ENCODE peak calls at places on chromosomes 12 and 14, in nine cellular contexts. K is astrocyte of the cerebellum, D is sigmoid colon, N is epithelial cell of esophagus, J is kidney epithelial cell, H is AG04450, Z is cardiac muscle cell, C is A549, P is cardiac fibroblast. S is an unnamed sample.

GRCh38 chr12:82817368-82817767 is 130.7 kb downstream of the TMTC2 start:
- DNase-seq in K (no peak), D (no peak), N (peak), J (no peak), H (no peak), Z (no peak), C (no peak), P (no peak), S (no peak)

GRCh38 chr14:50560929-50561280 is 960 bp downstream of the ATL1 start:
- DNase-seq in K (peak), D (peak), N (peak), J (no peak), H (peak), Z (peak), C (peak), P (peak), S (peak)

GRCh38 chr14:58663494-58664111 is 25.8 kb downstream of the DACT1 start:
- DNase-seq in K (peak), D (no peak), N (peak), J (peak), H (peak), Z (peak), C (no peak), P (peak), S (no peak)

GRCh38 chr12:94813314-94813713 is 163.0 kb upstream of the TMCC3 start:
- DNase-seq in K (no peak), D (no peak), N (no peak), J (no peak), H (no peak), Z (no peak), C (peak), P (no peak), S (no peak)

GRCh38 chr14:20412422-20412821 is 879 bp downstream of the TEP1 start:
- DNase-seq in K (no peak), D (no peak), N (no peak), J (no peak), H (no peak), Z (peak), C (no peak), P (peak), S (no peak)

GRCh38 chr12:44334347-44334746 is 498.5 kb downstream of the TMEM117 start:
- DNase-seq in K (no peak), D (no peak), N (peak), J (no peak), H (no peak), Z (no peak), C (no peak), P (no peak), S (no peak)

GRCh38 chr14:96304956-96305355 is 48.9 kb downstream of the BDKRB1 start:
- DNase-seq in K (no peak), D (no peak), N (peak), J (no peak), H (no peak), Z (no peak), C (peak), P (no peak), S (no peak)

GRCh38 chr12:15763336-15763735 is 25.9 kb downstream of the EPS8 start:
- DNase-seq in K (no peak), D (no peak), N (no peak), J (no peak), H (no peak), Z (no peak), C (no peak), P (no peak), S (no peak)

GRCh38 chr12:51517800-51518199 is 73.2 kb upstream of the SCN8A start:
- DNase-seq in K (no peak), D (no peak), N (no peak), J (no peak), H (no peak), Z (peak), C (no peak), P (no peak), S (no peak)

GRCh38 chr12:42810006-42810405 is 220.5 kb upstream of the PRICKLE1 start:
- DNase-seq in K (peak), D (no peak), N (no peak), J (no peak), H (no peak), Z (no peak), C (no peak), P (no peak), S (no peak)

GRCh38 chr12:68279227-68280054 is 26.0 kb upstream of the IL22 start:
- DNase-seq in K (no peak), D (no peak), N (no peak), J (no peak), H (no peak), Z (peak), C (no peak), P (peak), S (no peak)

GRCh38 chr12:31715283-31715825 is 13.5 kb downstream of the AMN1 start:
- DNase-seq in K (no peak), D (no peak), N (peak), J (no peak), H (no peak), Z (peak), C (peak), P (peak), S (no peak)
- H3K4me3 ChIP-seq in K (no peak), D (no peak), N (no peak), J (no peak), H (no peak), Z (no peak), C (no peak), P (no peak), S (no peak)

GRCh38 chr12:121453022-121453360 is 53.1 kb downstream of the RNF34 start:
- DNase-seq in K (no peak), D (no peak), N (no peak), J (no peak), H (no peak), Z (no peak), C (no peak), P (no peak), S (no peak)
- H3K4me3 ChIP-seq in K (no peak), D (no peak), N (no peak), J (no peak), H (no peak), Z (no peak), C (no peak), P (no peak), S (no peak)

GRCh38 chr12:14194572-14194971 is 170.9 kb upstream of the ATF7IP start:
- DNase-seq in K (no peak), D (no peak), N (no peak), J (no peak), H (no peak), Z (no peak), C (no peak), P (no peak), S (no peak)

GRCh38 chr12:14201291-14201690 is 164.2 kb upstream of the ATF7IP start:
- DNase-seq in K (no peak), D (no peak), N (no peak), J (no peak), H (no peak), Z (no peak), C (no peak), P (no peak), S (no peak)

GRCh38 chr12:14200598-14200997 is 164.9 kb upstream of the ATF7IP start:
- DNase-seq in K (no peak), D (no peak), N (no peak), J (no peak), H (no peak), Z (no peak), C (no peak), P (no peak), S (no peak)

DNA sequence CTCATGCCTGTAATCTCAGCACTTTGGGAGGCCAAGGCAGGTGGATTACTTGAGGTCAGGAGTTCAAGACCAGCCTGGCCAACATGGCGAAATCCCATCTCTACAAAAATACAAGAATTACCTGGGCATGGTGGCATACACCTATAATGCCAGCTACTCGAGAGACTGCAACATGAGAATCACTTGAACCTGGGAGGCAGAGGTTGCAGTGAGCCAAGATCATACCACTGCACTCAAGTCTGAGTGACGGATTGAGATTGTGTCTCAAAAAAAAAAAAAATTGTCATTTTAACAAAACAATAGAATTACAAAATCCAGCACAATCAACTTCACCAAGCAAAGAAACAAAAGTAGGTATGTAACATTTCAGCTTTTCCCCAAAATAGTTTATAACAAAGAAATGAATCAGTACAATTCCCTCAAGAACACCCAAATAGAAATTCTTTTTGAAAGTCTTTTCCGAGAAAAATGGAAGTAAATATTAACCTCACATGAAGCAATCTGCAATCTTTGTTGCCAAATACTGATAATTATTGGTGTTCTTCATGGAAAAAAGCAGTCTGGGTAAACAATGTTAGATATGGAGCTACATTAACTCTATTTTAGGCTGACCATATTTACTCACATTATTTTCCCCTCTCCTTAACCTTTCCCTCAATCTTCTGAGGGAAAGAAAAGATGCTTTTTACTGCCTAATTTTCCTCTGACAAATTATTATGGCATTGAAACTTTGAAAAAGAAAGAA is 165.9 kb upstream of the ATF7IP start:
- DNase-seq in K (no peak), D (no peak), N (no peak), J (no peak), H (no peak), Z (no peak), C (no peak), P (no peak), S (no peak)
- H3K4me3 ChIP-seq in K (no peak), D (no peak), N (no peak), J (no peak), H (no peak), Z (no peak), C (no peak), P (no peak), S (no peak)

GRCh38 chr12:31588976-31589375 is 2.0 kb downstream of the DENND5B start:
- DNase-seq in K (no peak), D (no peak), N (peak), J (no peak), H (no peak), Z (no peak), C (no peak), P (peak), S (no peak)
- H3K4me3 ChIP-seq in K (peak), D (peak), N (peak), J (peak), H (peak), Z (peak), C (peak), P (peak), S (peak)

DNA sequence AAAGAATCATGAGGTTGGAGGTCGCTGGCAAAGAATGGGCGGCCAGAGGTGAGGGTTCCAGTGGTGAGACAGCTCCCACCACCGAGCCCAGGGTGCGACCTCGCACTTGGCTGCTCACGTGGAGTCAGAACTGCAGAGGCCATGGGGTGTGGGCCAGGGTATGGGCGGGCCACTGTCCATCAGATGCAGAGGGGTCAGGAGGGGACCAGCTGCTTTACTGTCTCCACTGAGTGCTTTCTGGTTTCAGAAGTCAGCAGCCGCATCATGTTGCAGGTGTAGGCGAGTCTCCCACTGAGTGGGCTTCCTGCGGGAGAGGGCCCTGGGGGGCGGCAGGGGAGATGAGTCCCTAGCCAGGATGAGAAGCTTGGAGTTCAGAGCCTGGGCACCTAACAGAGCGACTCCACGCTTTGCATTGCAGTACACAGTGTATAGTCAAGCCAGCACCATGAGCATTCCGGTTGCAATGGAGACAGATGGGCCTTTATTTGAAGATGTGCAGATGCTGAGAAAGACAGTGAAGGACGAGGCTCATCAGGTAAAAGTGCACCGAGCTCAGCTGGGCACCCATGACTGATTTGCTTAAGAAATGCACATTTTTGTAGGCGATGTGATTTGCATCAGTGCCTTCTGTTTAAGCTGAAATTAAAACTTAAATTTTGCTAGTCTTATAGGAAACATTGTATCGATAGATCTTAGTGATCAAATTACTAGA is 46.8 kb upstream of the DYNC1H1 start:
- DNase-seq in K (no peak), D (no peak), N (no peak), J (no peak), H (no peak), Z (no peak), C (no peak), P (no peak), S (no peak)
- H3K4me3 ChIP-seq in K (no peak), D (no peak), N (no peak), J (no peak), H (no peak), Z (no peak), C (no peak), P (no peak), S (no peak)

DNA sequence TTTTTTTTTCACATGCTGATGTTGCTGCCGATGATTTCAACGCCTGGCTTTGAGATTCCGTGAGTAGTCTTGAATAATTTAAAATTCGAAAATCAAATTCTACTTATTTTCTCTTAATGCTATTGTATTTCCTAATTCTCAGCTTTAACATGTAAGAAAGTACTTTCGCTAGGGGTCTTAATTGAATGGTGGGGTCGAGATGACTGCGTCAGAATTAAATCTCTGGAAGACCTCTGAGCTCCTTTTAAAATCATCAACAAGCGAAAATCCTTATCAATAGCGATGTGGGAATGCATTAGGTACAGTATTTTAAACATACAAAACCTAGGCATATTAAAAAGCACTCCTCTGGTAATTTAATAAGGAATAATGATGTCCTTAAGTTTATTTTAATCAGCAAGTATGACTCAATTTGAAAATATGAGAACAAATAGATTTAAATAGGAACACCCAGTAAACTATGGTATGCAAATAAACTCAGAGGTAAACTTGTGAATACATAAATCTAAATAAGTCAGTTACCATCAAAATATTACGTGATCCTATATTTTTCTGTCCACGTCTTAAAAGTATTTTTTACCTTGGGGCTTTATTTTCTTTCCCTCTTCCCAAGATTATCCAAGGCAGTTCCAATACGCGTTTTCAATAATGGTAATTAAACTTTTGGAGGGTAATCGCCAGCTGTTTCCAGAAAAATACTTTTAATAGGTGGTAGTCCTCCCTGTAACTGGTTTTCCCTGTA is 1.4 kb downstream of the FOXA1 start:
- DNase-seq in K (no peak), D (no peak), N (peak), J (no peak), H (no peak), Z (no peak), C (no peak), P (no peak), S (no peak)
- H3K4me3 ChIP-seq in K (no peak), D (peak), N (peak), J (no peak), H (no peak), Z (no peak), C (peak), P (no peak), S (peak)